ENCODE peak calls at places on chromosomes 4 and X, in seven cellular contexts. T, X, G, H, J, I and E are unnamed samples.

GRCh38 chr4:99863-100262 is 24.4 kb upstream of the ZNF718 start:
- DNase-seq in T (no peak), X (no peak), G (no peak), H (no peak), J (no peak), I (no peak), E (no peak)

GRCh38 chr4:119626420-119626819 is 2.2 kb downstream of the PDE5A start:
- DNase-seq in T (no peak), X (no peak), G (no peak), H (no peak), J (no peak), I (no peak), E (no peak)

GRCh38 chrX:6778547-6779231 is 243.8 kb upstream of the VCX3A start:
- DNase-seq in T (no peak), X (no peak), G (no peak), H (peak; percentile 76), J (no peak), I (no peak), E (peak; percentile 54)

GRCh38 chr4:153541426-153542096 is 75.4 kb downstream of the TMEM131L start:
- DNase-seq in T (no peak), X (peak; percentile 27), G (no peak), H (no peak), J (no peak), I (peak; percentile 92), E (no peak)

GRCh38 chr4:166501941-166502382 is 628.9 kb downstream of the TLL1 start:
- DNase-seq in T (no peak), X (no peak), G (no peak), H (no peak), J (no peak), I (no peak), E (no peak)

GRCh38 chr4:8026455-8026854 is 86.8 kb upstream of the AFAP1 start:
- DNase-seq in T (no peak), X (no peak), G (no peak), H (peak; percentile 41), J (no peak), I (no peak), E (no peak)

GRCh38 chr4:93217423-93217822 is 611.1 kb upstream of the ATOH1 start:
- DNase-seq in T (no peak), X (no peak), G (no peak), H (no peak), J (no peak), I (no peak), E (no peak)

GRCh38 chr4:73011629-73011985 is 57.9 kb downstream of the COX18 start:
- DNase-seq in T (no peak), X (no peak), G (no peak), H (no peak), J (no peak), I (no peak), E (no peak)

GRCh38 chr4:3766791-3767561 is 791 bp downstream of the ADRA2C start:
- DNase-seq in T (no peak), X (no peak), G (no peak), H (no peak), J (no peak), I (no peak), E (no peak)

GRCh38 chr4:147481577-147482109 is 746 bp downstream of the EDNRA start:
- DNase-seq in T (no peak), X (no peak), G (no peak), H (no peak), J (no peak), I (no peak), E (no peak)

GRCh38 chrX:153922932-153923857 is 2.9 kb downstream of the ARHGAP4 start:
- DNase-seq in T (peak; percentile 74), X (no peak), G (no peak), H (peak; percentile 6), J (peak; percentile 45), I (no peak), E (peak; percentile 29)

GRCh38 chr4:189313861-189314513 is 626.7 kb upstream of the FRG1 start:
- DNase-seq in T (no peak), X (no peak), G (no peak), H (no peak), J (no peak), I (no peak), E (no peak)

GRCh38 chr4:8700576-8700975 is 108.0 kb downstream of the CPZ start:
- DNase-seq in T (no peak), X (no peak), G (no peak), H (no peak), J (no peak), I (no peak), E (no peak)

GRCh38 chrX:153638041-153638371 is 9.0 kb upstream of the DUSP9 start:
- DNase-seq in T (no peak), X (no peak), G (no peak), H (no peak), J (no peak), I (no peak), E (no peak)

GRCh38 chr4:80125252-80126177 is 52.5 kb upstream of the ANTXR2 start:
- DNase-seq in T (peak; percentile 11), X (peak; percentile 14), G (peak; percentile 57), H (no peak), J (no peak), I (no peak), E (no peak)

GRCh38 chr4:110508827-110509446 is 33.0 kb downstream of the ENPEP start:
- DNase-seq in T (no peak), X (no peak), G (no peak), H (peak; percentile 11), J (no peak), I (no peak), E (no peak)

GRCh38 chrX:107563851-107564250 is 64.5 kb upstream of the PRPS1 start:
- DNase-seq in T (no peak), X (no peak), G (no peak), H (no peak), J (no peak), I (no peak), E (no peak)